ENCODE peak calls at places on chromosomes 6 and 20, in four cellular contexts. D, U, J and N are unnamed samples.

GRCh38 chr20:23887856-23888255 is 8.3 kb upstream of the CST5 start:
- DNase-seq in U (no peak), D (no peak), J (no peak), N (no peak)

GRCh38 chr6:11632795-11633511 is 95.4 kb downstream of the TMEM170B start:
- DNase-seq in J (no peak), D (no peak), U (no peak), N (no peak)

GRCh38 chr6:6317386-6317785 is 3.1 kb downstream of the F13A1 start:
- DNase-seq in J (no peak), D (no peak), U (no peak), N (no peak)

GRCh38 chr6:139062921-139063320 is 34.4 kb downstream of the ABRACL start:
- DNase-seq in J (no peak), U (no peak), D (no peak), N (no peak)

GRCh38 chr20:17654649-17655285 is 27.3 kb downstream of the RRBP1 start:
- DNase-seq in J (peak), D (no peak), U (peak), N (no peak)

GRCh38 chr6:141464490-141464889 is 668.2 kb upstream of the GJE1 start:
- DNase-seq in U (no peak), J (no peak), D (no peak), N (no peak)

GRCh38 chr20:25247666-25248500 is at the start of gene PYGB:
- DNase-seq in D (peak), J (no peak), U (peak), N (peak)

GRCh38 chr6:35716798-35717197 is 20.0 kb upstream of the ARMC12 start:
- DNase-seq in D (no peak), J (no peak), U (no peak), N (no peak)

GRCh38 chr20:47865912-47866311 is 80.6 kb upstream of the SULF2 start:
- DNase-seq in D (no peak), U (no peak), J (no peak), N (no peak)

GRCh38 chr20:15248618-15249395 is 911.4 kb upstream of the FLRT3 start:
- DNase-seq in J (no peak), D (no peak), U (no peak), N (no peak)

GRCh38 chr6:33273924-33274902 is 2.3 kb downstream of the RPS18 start:
- DNase-seq in U (no peak), D (no peak), J (no peak), N (no peak)

GRCh38 chr6:14550410-14550809 is 432.8 kb downstream of the CD83 start:
- DNase-seq in J (no peak), U (no peak), D (no peak), N (no peak)

GRCh38 chr6:110878751-110879539 is 4.4 kb downstream of the AMD1 start:
- DNase-seq in U (no peak), D (peak), J (no peak), N (no peak)

GRCh38 chr20:39853050-39853449 is 836.0 kb downstream of the MAFB start:
- DNase-seq in U (no peak), D (no peak), J (no peak), N (no peak)

GRCh38 chr20:17793986-17794385 is 94.2 kb downstream of the BANF2 start:
- DNase-seq in D (no peak), J (no peak), U (peak), N (no peak)

GRCh38 chr6:167420858-167421766 is 96.2 kb downstream of the TTLL2 start:
- DNase-seq in J (no peak), D (no peak), U (no peak), N (no peak)

GRCh38 chr6:15301179-15302006 is 55.5 kb downstream of the JARID2 start:
- DNase-seq in D (no peak), J (no peak), U (no peak), N (no peak)

GRCh38 chr6:136158398-136158797 is 91.7 kb downstream of the MTFR2 start:
- DNase-seq in J (no peak), U (peak), D (no peak), N (no peak)

GRCh38 chr6:156795825-156796224 is 18.6 kb downstream of the ARID1B start:
- DNase-seq in J (no peak), D (no peak), U (no peak), N (no peak)
- H3K4me3 ChIP-seq in J (no peak), D (peak), U (peak), N (no peak)

GRCh38 chr20:62652051-62652893 is 10.0 kb downstream of the SLCO4A1 start:
- DNase-seq in D (peak), J (no peak), U (peak), N (no peak)

GRCh38 chr20:62653373-62653772 is 11.1 kb downstream of the SLCO4A1 start:
- DNase-seq in U (no peak), J (no peak), D (no peak), N (no peak)

GRCh38 chr20:62652894-62653305 is 10.6 kb downstream of the SLCO4A1 start:
- DNase-seq in J (no peak), U (no peak), D (no peak), N (no peak)

GRCh38 chr20:62650551-62651284 is 8.4 kb downstream of the SLCO4A1 start:
- DNase-seq in D (no peak), J (no peak), U (no peak), N (no peak)

GRCh38 chr20:62651285-62652021 is 9.2 kb downstream of the SLCO4A1 start:
- DNase-seq in D (peak), J (no peak), U (peak), N (peak)
- H3K4me3 ChIP-seq in D (peak), J (no peak), U (peak), N (no peak)

GRCh38 chr6:79647756-79648155 is 16.6 kb downstream of the SH3BGRL2 start:
- DNase-seq in U (no peak), D (no peak), J (no peak), N (no peak)
- H3K4me3 ChIP-seq in U (no peak), D (no peak), J (no peak), N (no peak)

DNA sequence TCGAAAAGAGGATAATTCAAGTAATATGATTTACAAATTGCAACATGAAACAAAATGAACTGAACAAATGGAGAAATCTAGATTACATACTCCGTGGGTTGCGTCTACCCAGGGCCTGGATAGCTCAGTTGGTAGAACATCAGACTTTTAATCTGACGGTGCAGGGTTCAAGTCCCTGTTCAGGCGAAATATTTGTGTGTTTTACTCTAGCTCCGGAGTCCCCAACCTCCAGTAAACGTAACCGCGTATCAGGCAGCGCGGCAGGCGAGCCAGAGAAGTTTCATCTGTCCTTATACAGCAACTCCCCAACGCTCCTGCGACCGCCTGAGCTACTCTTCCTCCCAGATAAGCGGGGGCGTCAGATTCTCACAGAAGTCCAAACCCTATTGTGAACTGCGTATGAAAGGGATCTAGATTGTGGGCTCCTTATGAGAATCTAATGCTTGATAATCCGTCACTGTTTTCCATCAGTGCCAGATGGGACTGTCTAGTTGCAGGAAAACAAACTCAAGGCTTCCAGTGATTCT is 176.1 kb downstream of the TRIM27 start:
- DNase-seq in J (peak), D (no peak), U (no peak), N (no peak)
- H3K4me3 ChIP-seq in J (peak), D (no peak), U (no peak), N (no peak)